ENCODE peak calls at places on chromosomes 6 and 20, in six cellular contexts. I is endothelial cell, K is iris pigment epithelial cell, V is HTR-8/SVneo, Z is kidney tubule cell, R is NCI-H345. U is an unnamed sample.

GRCh38 chr6:136548582-136549330 is 1.5 kb downstream of the MAP7 start:
- DNase-seq in I (no peak), K (no peak), V (no peak), Z (peak; percentile 24), R (no peak), U (no peak)

GRCh38 chr6:153058291-153058690 is 55.8 kb upstream of the MTRF1L start:
- DNase-seq in I (no peak), K (peak; percentile 33), V (no peak), Z (no peak), R (no peak), U (peak; percentile 79)

GRCh38 chr6:130503146-130503545 is 137.3 kb downstream of the TMEM200A start:
- DNase-seq in I (no peak), K (peak; percentile 83), V (no peak), Z (no peak), R (no peak), U (peak; percentile 83)

GRCh38 chr6:14321992-14322772 is 204.6 kb downstream of the CD83 start:
- DNase-seq in I (no peak), K (no peak), V (peak; percentile 5), Z (no peak), R (no peak), U (no peak)

GRCh38 chr6:7176208-7176607 is 68.4 kb downstream of the RREB1 start:
- DNase-seq in I (no peak), K (no peak), V (no peak), Z (no peak), R (no peak), U (no peak)

GRCh38 chr6:130516604-130517003 is 150.8 kb downstream of the TMEM200A start:
- DNase-seq in I (no peak), K (no peak), V (no peak), Z (no peak), R (no peak), U (no peak)

GRCh38 chr6:13384506-13384905 is 56.2 kb upstream of the TBC1D7 start:
- DNase-seq in I (no peak), K (no peak), V (no peak), Z (no peak), R (no peak), U (no peak)

GRCh38 chr6:96015791-96016776 is at the start of gene FUT9:
- DNase-seq in I (peak; percentile 61), K (no peak), V (no peak), Z (peak; percentile 5), R (peak; percentile 93), U (no peak)

GRCh38 chr20:49400410-49400809 is 82.1 kb downstream of the KCNB1 start:
- DNase-seq in I (no peak), K (peak; percentile 36), V (no peak), Z (no peak), R (no peak), U (peak; percentile 53)

GRCh38 chr6:97440590-97441176 is 157.7 kb upstream of the MMS22L start:
- DNase-seq in I (peak; percentile 35), K (peak; percentile 42), V (peak; percentile 7), Z (peak; percentile 33), R (peak; percentile 44), U (peak; percentile 33)

GRCh38 chr6:167704396-167704801 is 122.3 kb upstream of the AFDN start:
- DNase-seq in I (no peak), K (no peak), V (no peak), Z (no peak), R (no peak), U (no peak)

GRCh38 chr6:140256213-140256612 is 881.8 kb upstream of the CITED2 start:
- DNase-seq in I (no peak), K (peak; percentile 23), V (no peak), Z (no peak), R (no peak), U (peak; percentile 10)

GRCh38 chr6:34990971-34991560 is 102.0 kb downstream of the ANKS1A start:
- DNase-seq in I (no peak), K (peak; percentile 44), V (no peak), Z (no peak), R (no peak), U (peak; percentile 34)

GRCh38 chr20:18030020-18030419 is 27.7 kb downstream of the OVOL2 start:
- DNase-seq in I (no peak), K (no peak), V (no peak), Z (no peak), R (no peak), U (no peak)

U was measured in fibroblast of mammary gland.